ENCODE peak calls at places on chromosomes 6 and 20, in four cellular contexts. One of them, this sample, is unnamed.

GRCh38 chr6:17656092-17656491 is 50.6 kb downstream of the NUP153 start:
- DNase-seq in GM12878: no peak
- DNase-seq in HepG2: peak; percentile 12
- DNase-seq in K562: no peak
- DNase-seq in this sample: no peak

GRCh38 chr6:63573899-63574553 is 1.7 kb downstream of the LOC128125822 start:
- DNase-seq in GM12878: peak; percentile 33
- DNase-seq in HepG2: peak; percentile 87
- DNase-seq in K562: peak; percentile 54
- DNase-seq in this sample: peak; percentile 77

GRCh38 chr6:29563435-29563834 is 3.9 kb upstream of the UBD start:
- DNase-seq in GM12878: no peak
- DNase-seq in HepG2: no peak
- DNase-seq in K562: no peak
- DNase-seq in this sample: no peak

GRCh38 chr20:62122659-62123449 is 579 bp downstream of the LSM14B start:
- DNase-seq in GM12878: no peak
- DNase-seq in HepG2: no peak
- DNase-seq in K562: peak; percentile 82
- DNase-seq in this sample: peak; percentile 11

GRCh38 chr6:17962436-17963031 is 24.9 kb downstream of the KIF13A start:
- DNase-seq in GM12878: no peak
- DNase-seq in HepG2: no peak
- DNase-seq in K562: peak; percentile 97
- DNase-seq in this sample: no peak

GRCh38 chr20:38581013-38581412 is at the start of gene ADIG:
- DNase-seq in GM12878: no peak
- DNase-seq in HepG2: peak; percentile 44
- DNase-seq in K562: no peak
- DNase-seq in this sample: no peak

GRCh38 chr6:166931426-166931970 is 24.9 kb downstream of the RNASET2 start:
- DNase-seq in GM12878: no peak
- DNase-seq in HepG2: no peak
- DNase-seq in K562: no peak
- DNase-seq in this sample: no peak

GRCh38 chr6:34130870-34131269 is 15.0 kb downstream of the GRM4 start:
- DNase-seq in GM12878: no peak
- DNase-seq in HepG2: no peak
- DNase-seq in K562: no peak
- DNase-seq in this sample: no peak

GRCh38 chr6:53985361-53985760 is 125.9 kb upstream of the MLIP start:
- DNase-seq in GM12878: no peak
- DNase-seq in HepG2: no peak
- DNase-seq in K562: no peak
- DNase-seq in this sample: no peak

GRCh38 chr6:30061766-30062458 is 847 bp downstream of the POLR1H start:
- DNase-seq in GM12878: no peak
- DNase-seq in HepG2: no peak
- DNase-seq in K562: no peak
- DNase-seq in this sample: no peak

GRCh38 chr6:144265061-144265357 is 20.1 kb upstream of the UTRN start:
- DNase-seq in GM12878: no peak
- DNase-seq in HepG2: peak; percentile 71
- DNase-seq in K562: no peak
- DNase-seq in this sample: peak; percentile 6

GRCh38 chr6:36596359-36596758 is 2.2 kb downstream of the SRSF3 start:
- DNase-seq in GM12878: no peak
- DNase-seq in HepG2: no peak
- DNase-seq in K562: no peak
- DNase-seq in this sample: no peak

GRCh38 chr20:43565758-43566104 is 6.9 kb downstream of the SGK2 start:
- DNase-seq in GM12878: no peak
- DNase-seq in HepG2: no peak
- DNase-seq in K562: no peak
- DNase-seq in this sample: no peak

GRCh38 chr6:129073651-129074419 is 190.9 kb downstream of the LAMA2 start:
- DNase-seq in GM12878: no peak
- DNase-seq in HepG2: no peak
- DNase-seq in K562: no peak
- DNase-seq in this sample: peak; percentile 13

DNA sequence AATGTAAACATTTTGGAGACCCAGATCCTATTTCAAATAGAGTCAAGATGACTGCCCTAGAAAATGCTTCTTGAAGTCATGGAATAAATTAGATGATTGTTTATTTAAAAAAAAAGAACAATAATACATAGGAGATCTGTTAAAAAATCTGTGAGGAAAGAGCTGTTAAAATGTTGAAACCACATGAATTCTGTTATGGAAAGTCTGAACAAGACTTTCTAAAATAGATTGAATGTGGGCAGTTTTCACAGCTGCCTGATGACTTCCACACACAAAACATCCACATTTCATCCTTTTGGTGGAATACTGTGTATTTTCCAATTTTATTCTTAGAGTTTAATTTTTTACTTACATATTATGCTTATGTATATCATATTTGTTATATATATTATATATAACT is 186.1 kb downstream of the LAMA2 start:
- DNase-seq in GM12878: no peak
- DNase-seq in HepG2: no peak
- DNase-seq in K562: no peak
- DNase-seq in this sample: no peak
- TF ChIP-seq MYC in GM12878: no peak
- TF ChIP-seq MYC in HepG2: no peak
- TF ChIP-seq MYC in K562: no peak
- TF ChIP-seq MYC in this sample: no peak

DNA sequence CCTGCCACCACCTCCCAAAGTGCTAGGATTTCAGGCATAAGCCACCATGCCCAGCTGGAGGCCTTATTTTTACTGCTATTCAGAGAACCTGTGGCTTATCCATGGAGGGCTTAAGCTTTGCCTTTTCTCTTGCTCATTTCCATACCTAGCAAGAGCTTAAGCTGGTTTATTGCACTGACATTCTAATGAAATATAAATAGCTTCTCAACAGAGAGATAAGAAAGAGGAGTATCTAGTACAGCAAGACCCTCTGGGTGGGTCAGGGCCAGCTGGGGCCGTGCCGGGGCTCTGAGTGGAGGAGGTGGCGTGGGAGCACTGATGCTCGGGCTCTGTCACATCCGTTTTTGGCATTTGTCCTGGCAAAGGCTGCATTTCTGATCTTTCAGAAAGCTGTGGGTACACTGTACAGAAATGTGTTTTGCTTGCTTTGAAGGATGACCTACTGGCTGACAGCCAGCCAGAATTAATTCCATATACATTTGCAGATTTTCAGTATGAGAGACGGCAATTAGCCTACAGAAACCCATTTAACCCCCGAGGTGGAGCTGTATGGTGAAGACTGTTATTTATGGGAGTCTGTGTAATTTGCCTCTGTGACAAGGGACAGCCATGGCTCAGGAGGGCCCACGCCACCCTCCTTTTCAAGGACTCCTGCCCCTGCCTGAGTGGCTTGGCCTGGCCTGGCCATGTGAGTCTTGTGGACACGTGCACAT is 181.6 kb upstream of the AKAP12 start:
- DNase-seq in GM12878: no peak
- DNase-seq in HepG2: no peak
- DNase-seq in K562: no peak
- DNase-seq in this sample: no peak
- H3K27ac ChIP-seq in GM12878: no peak overlapping the region
- H3K27ac ChIP-seq in HepG2: no peak overlapping the region
- H3K27ac ChIP-seq in K562: no peak overlapping the region
- H3K27ac ChIP-seq in this sample: peak overlapping the region; percentile 95

GRCh38 chr6:155186052-155186658 is 77.7 kb upstream of the CLDN20 start:
- DNase-seq in GM12878: no peak
- DNase-seq in HepG2: no peak
- DNase-seq in K562: no peak
- DNase-seq in this sample: peak; percentile 31
- H3K9ac ChIP-seq in GM12878: peak overlapping the region; percentile 24
- H3K9ac ChIP-seq in HepG2: no peak overlapping the region
- H3K9ac ChIP-seq in K562: no peak overlapping the region
- H3K9ac ChIP-seq in this sample: no peak overlapping the region

GRCh38 chr20:496126-496696 is 33.9 kb upstream of the TBC1D20 start:
- DNase-seq in GM12878: no peak
- DNase-seq in HepG2: no peak
- DNase-seq in K562: no peak
- DNase-seq in this sample: no peak
- TF ChIP-seq MYC in GM12878: no peak
- TF ChIP-seq MYC in HepG2: no peak
- TF ChIP-seq MYC in K562: no peak
- TF ChIP-seq MYC in this sample: no peak

This sample was measured in endothelial cell of umbilical vein.